ENCODE peak calls at places on chromosomes 2 and 18, in four cellular contexts. O is fibroblast of lung, K is fibroblast of mammary gland, N is fibroblast of pulmonary artery. W is an unnamed sample.

GRCh38 chr2:232994446-232994845 is 18.6 kb downstream of the NGEF start:
- DNase-seq in K (no peak), O (no peak), N (no peak), W (no peak)

GRCh38 chr18:63736856-63737255 is 34.1 kb downstream of the SERPINB11 start:
- DNase-seq in K (peak), O (no peak), N (no peak), W (peak)

GRCh38 chr2:200308001-200308400 is 1.5 kb downstream of the SPATS2L start:
- DNase-seq in O (peak), K (peak), N (peak), W (peak)

GRCh38 chr18:7754258-7754657 is 187.1 kb downstream of the PTPRM start:
- DNase-seq in O (no peak), K (no peak), N (no peak), W (no peak)

GRCh38 chr18:58829263-58829662 is 35.4 kb upstream of the ZNF532 start:
- DNase-seq in K (no peak), N (peak), O (no peak), W (no peak)

GRCh38 chr2:44237221-44237620 is 38.1 kb upstream of the SLC3A1 start:
- DNase-seq in N (no peak), O (no peak), K (no peak), W (no peak)

GRCh38 chr2:238894226-238894949 is 46.5 kb downstream of the TWIST2 start:
- DNase-seq in K (no peak), N (no peak), O (no peak), W (no peak)

GRCh38 chr2:238256111-238256510 is 16.3 kb upstream of the HES6 start:
- DNase-seq in K (no peak), O (no peak), N (no peak), W (no peak)

GRCh38 chr2:19358242-19359020 is at the start of gene OSR1:
- DNase-seq in N (peak), O (peak), K (peak), W (peak)

GRCh38 chr2:24761866-24762265 is 31.3 kb downstream of the PTRHD1 start:
- DNase-seq in N (no peak), O (no peak), K (no peak), W (no peak)

GRCh38 chr18:9094307-9095226 is 7.9 kb upstream of the NDUFV2 start:
- DNase-seq in K (peak), O (peak), N (peak), W (peak)

GRCh38 chr2:67833632-67834031 is 229.2 kb downstream of the C1D start:
- DNase-seq in K (no peak), N (no peak), O (no peak), W (no peak)

GRCh38 chr2:234015861-234016260 is 34.6 kb upstream of the SPP2 start:
- DNase-seq in K (no peak), O (no peak), N (no peak), W (no peak)

GRCh38 chr2:101479810-101480209 is 4.9 kb upstream of the RFX8 start:
- DNase-seq in N (no peak), O (no peak), K (no peak), W (no peak)

GRCh38 chr2:124607679-124608078 is 582.6 kb downstream of the CNTNAP5 start:
- DNase-seq in K (no peak), N (no peak), O (no peak), W (no peak)

GRCh38 chr18:10320848-10321247 is 133.6 kb upstream of the APCDD1 start:
- DNase-seq in N (peak), O (no peak), K (peak), W (no peak)

GRCh38 chr2:233053928-233054774 is 6.0 kb upstream of the INPP5D start:
- DNase-seq in K (peak), O (peak), N (peak), W (no peak)

GRCh38 chr2:106187426-106187825 is 6.7 kb downstream of the UXS1 start:
- DNase-seq in O (no peak), N (no peak), K (no peak), W (no peak)

GRCh38 chr2:218962859-218963492 is 3.5 kb downstream of the CDK5R2 start:
- DNase-seq in N (peak), K (peak), O (peak), W (peak)

GRCh38 chr18:34153711-34154110 is 71.0 kb downstream of the NOL4 start:
- DNase-seq in K (peak), N (peak), O (peak), W (peak)

GRCh38 chr2:161238559-161239415 is 69.4 kb upstream of the PSMD14 start:
- DNase-seq in O (peak), N (peak), K (peak), W (peak)

GRCh38 chr2:239693330-239693729 is 292.5 kb upstream of the HDAC4 start:
- DNase-seq in N (no peak), K (no peak), O (no peak), W (no peak)

DNA sequence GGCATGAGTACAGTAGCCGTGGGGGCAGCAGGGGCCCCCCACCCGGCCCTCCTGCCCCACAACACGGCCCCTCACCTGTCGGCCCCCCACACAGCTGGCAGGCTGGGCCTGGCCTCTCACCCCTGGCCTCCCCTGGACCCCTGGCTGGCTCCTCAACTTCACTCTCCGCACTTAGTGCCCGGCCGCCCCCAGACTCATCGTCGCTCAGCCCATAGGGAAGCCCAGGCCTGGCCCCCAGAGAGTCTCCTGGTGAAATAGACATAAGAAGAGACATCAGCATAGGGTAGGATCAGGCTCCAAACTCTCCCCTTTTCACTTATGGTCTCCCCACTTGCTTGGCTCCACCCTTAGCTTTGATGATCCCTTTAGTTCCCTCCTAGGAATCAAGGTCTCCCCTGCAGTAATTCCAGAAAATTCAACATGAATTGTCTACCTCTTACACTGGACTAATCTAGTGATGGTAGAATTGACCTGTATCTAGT is 1.7 kb downstream of the ZNF513 start:
- DNase-seq in N (no peak), O (no peak), K (no peak), W (no peak)
- H3K4me3 ChIP-seq in N (peak), O (peak), K (no peak), W (no peak)

GRCh38 chr2:196239622-196240587 is 68.5 kb upstream of the STK17B start:
- DNase-seq in N (peak), K (peak), O (peak), W (peak)
- TF ChIP-seq CTCF in N (peak), K (peak), O (no peak), W (peak)

GRCh38 chr18:31148580-31148979 is 14.1 kb downstream of the DSC1 start:
- DNase-seq in N (no peak), O (no peak), K (no peak), W (no peak)
- H3K4me3 ChIP-seq in N (no peak), O (no peak), K (no peak), W (no peak)

GRCh38 chr2:16727256-16727655 is 61.6 kb upstream of the CYRIA start:
- DNase-seq in N (peak), K (peak), O (peak), W (no peak)
- TF ChIP-seq CTCF in N (peak), K (peak), O (peak), W (no peak)